ENCODE peak calls at places on chromosomes 1 and 21, in eight cellular contexts. Y is heart left ventricle, K is lower lobe of right lung, C is tibial nerve, J is A673, M is upper lobe of right lung, H is mammary epithelial cell, L is lung. W is an unnamed sample. For H3K4me1 and H3K36me3, the result is how much of the 10 kb centered on the place peaks cover.

GRCh38 chr1:8155528-8156186 is 129.5 kb upstream of the ERRFI1 start:
- DNase-seq in Y (no peak), K (peak), C (no peak), J (no peak), M (no peak), H (peak), L (peak), W (no peak)

GRCh38 chr1:237146247-237146646 is 104.3 kb downstream of the RYR2 start:
- DNase-seq in Y (peak), K (no peak), C (no peak), J (no peak), M (no peak), H (no peak), L (no peak), W (no peak)

GRCh38 chr1:205590777-205591513 is 40.9 kb downstream of the ELK4 start:
- DNase-seq in Y (no peak), K (no peak), C (no peak), J (no peak), M (no peak), H (no peak), L (no peak), W (no peak)

GRCh38 chr1:40530735-40531380 is 579 bp upstream of the ZNF684 start:
- DNase-seq in Y (no peak), K (no peak), C (no peak), J (no peak), M (no peak), H (no peak), L (no peak), W (no peak)

GRCh38 chr1:161864577-161864976 is 98.5 kb downstream of the ATF6 start:
- DNase-seq in Y (no peak), K (no peak), C (peak), J (peak), M (no peak), H (no peak), L (no peak), W (no peak)

GRCh38 chr1:206512521-206513180 is 5.3 kb downstream of the RASSF5 start:
- DNase-seq in Y (no peak), K (no peak), C (no peak), J (no peak), M (peak), H (peak), L (no peak), W (no peak)

GRCh38 chr21:38814126-38815059 is 8.7 kb downstream of the ETS2 start:
- DNase-seq in Y (no peak), K (no peak), C (no peak), J (peak), M (no peak), H (no peak), L (no peak), W (no peak)

GRCh38 chr1:237138551-237138950 is 96.6 kb downstream of the RYR2 start:
- DNase-seq in Y (no peak), K (no peak), C (no peak), J (no peak), M (no peak), H (no peak), L (no peak), W (no peak)

GRCh38 chr1:193706763-193707162 is 520.4 kb upstream of the B3GALT2 start:
- DNase-seq in Y (no peak), K (no peak), C (no peak), J (no peak), M (no peak), H (no peak), L (no peak), W (no peak)

GRCh38 chr1:119740886-119741780 is 27.6 kb downstream of the HMGCS2 start:
- DNase-seq in Y (no peak), K (no peak), C (no peak), J (no peak), M (no peak), H (no peak), L (no peak), W (no peak)

GRCh38 chr1:101733340-101733739 is 263.4 kb downstream of the OLFM3 start:
- DNase-seq in Y (no peak), K (no peak), C (no peak), J (no peak), M (no peak), H (no peak), L (no peak), W (no peak)

GRCh38 chr1:1137256-1138045 is 21.6 kb upstream of the C1orf159 start:
- DNase-seq in Y (no peak), K (no peak), C (no peak), J (no peak), M (no peak), H (no peak), L (no peak), W (no peak)

GRCh38 chr1:17540255-17541001 is 930 bp downstream of the ARHGEF10L start:
- DNase-seq in Y (peak), K (no peak), C (peak), J (no peak), M (peak), H (no peak), L (no peak), W (no peak)

GRCh38 chr1:180236698-180237509 is 6.8 kb downstream of the LHX4 start:
- DNase-seq in Y (no peak), K (no peak), C (no peak), J (no peak), M (no peak), H (no peak), L (no peak), W (no peak)

GRCh38 chr21:45262041-45262581 is 25.6 kb downstream of the POFUT2 start:
- DNase-seq in Y (no peak), K (no peak), C (no peak), J (no peak), M (no peak), H (no peak), L (no peak), W (peak)

GRCh38 chr1:221462345-221462744 is 279.5 kb downstream of the DUSP10 start:
- DNase-seq in Y (no peak), K (no peak), C (no peak), J (no peak), M (no peak), H (peak), L (no peak), W (no peak)

GRCh38 chr1:41726899-41727748 is 191.6 kb downstream of the HIVEP3 start:
- DNase-seq in Y (peak), K (peak), C (peak), J (no peak), M (peak), H (no peak), L (peak), W (peak)

GRCh38 chr1:66618390-66618789 is 84.4 kb downstream of the SGIP1 start:
- DNase-seq in Y (no peak), K (no peak), C (no peak), J (no peak), M (no peak), H (no peak), L (no peak), W (no peak)

GRCh38 chr1:201583663-201584062 is 44.7 kb downstream of the NAV1 start:
- DNase-seq in Y (no peak), K (peak), C (no peak), J (no peak), M (no peak), H (no peak), L (no peak), W (no peak)

GRCh38 chr1:168763031-168763430 is 34.0 kb upstream of the DPT start:
- DNase-seq in Y (no peak), K (no peak), C (no peak), J (no peak), M (no peak), H (peak), L (no peak), W (no peak)

GRCh38 chr1:39852876-39853275 is 30.4 kb downstream of the TRIT1 start:
- DNase-seq in Y (no peak), K (no peak), C (no peak), J (no peak), M (no peak), H (no peak), L (no peak), W (no peak)

GRCh38 chr1:85343612-85344255 is 67.3 kb upstream of the BCL10 start:
- DNase-seq in Y (no peak), K (no peak), C (no peak), J (peak), M (no peak), H (peak), L (no peak), W (no peak)

GRCh38 chr1:86155807-86156561 is 588 bp downstream of the COL24A1 start:
- DNase-seq in Y (peak), K (peak), C (no peak), J (peak), M (peak), H (no peak), L (peak), W (peak)

GRCh38 chr21:46327711-46328110 is 3.8 kb downstream of the PCNT start:
- DNase-seq in Y (no peak), K (no peak), C (no peak), J (no peak), M (no peak), H (no peak), L (no peak), W (no peak)

GRCh38 chr1:208722592-208722991 is 478.4 kb upstream of the PLXNA2 start:
- DNase-seq in Y (no peak), K (no peak), C (no peak), J (no peak), M (no peak), H (no peak), L (no peak), W (no peak)
- H3K4me1 ChIP-seq in Y (under half), K (under half), C (under half), J (under half), M (under half), H (under half), L (under half), W (under half)

GRCh38 chr1:33718166-33718565 is 145.7 kb upstream of the HMGB4 start:
- DNase-seq in Y (no peak), K (no peak), C (no peak), J (no peak), M (no peak), H (no peak), L (no peak), W (no peak)

GRCh38 chr1:33721416-33721815 is 142.5 kb upstream of the HMGB4 start:
- DNase-seq in Y (no peak), K (no peak), C (no peak), J (no peak), M (no peak), H (no peak), L (no peak), W (peak)

GRCh38 chr1:33723251-33723650 is 140.6 kb upstream of the HMGB4 start:
- DNase-seq in Y (no peak), K (no peak), C (no peak), J (no peak), M (no peak), H (no peak), L (no peak), W (no peak)

GRCh38 chr1:33716976-33717688 is 146.7 kb upstream of the HMGB4 start:
- DNase-seq in Y (no peak), K (no peak), C (no peak), J (no peak), M (no peak), H (no peak), L (no peak), W (no peak)

GRCh38 chr1:33719771-33720670 is 143.9 kb upstream of the HMGB4 start:
- DNase-seq in Y (no peak), K (no peak), C (no peak), J (peak), M (no peak), H (no peak), L (no peak), W (no peak)
- H3K4me3 ChIP-seq in Y (no peak), K (no peak), C (no peak), J (no peak), M (no peak), H (no peak), L (no peak), W (no peak)

GRCh38 chr1:155973723-155974122 is 4.6 kb downstream of the ARHGEF2 start:
- DNase-seq in Y (no peak), K (no peak), C (no peak), J (no peak), M (no peak), H (no peak), L (no peak), W (no peak)

GRCh38 chr1:155974208-155975165 is 3.9 kb downstream of the ARHGEF2 start:
- DNase-seq in Y (no peak), K (no peak), C (no peak), J (no peak), M (no peak), H (no peak), L (no peak), W (no peak)

GRCh38 chr1:155970531-155971167 is 7.7 kb downstream of the ARHGEF2 start:
- DNase-seq in Y (peak), K (peak), C (peak), J (no peak), M (peak), H (no peak), L (peak), W (peak)

GRCh38 chr1:155969377-155969791 is 9.0 kb downstream of the ARHGEF2 start:
- DNase-seq in Y (no peak), K (no peak), C (no peak), J (no peak), M (no peak), H (no peak), L (no peak), W (no peak)

GRCh38 chr1:155971910-155972809 is 6.2 kb downstream of the ARHGEF2 start:
- DNase-seq in Y (no peak), K (no peak), C (no peak), J (no peak), M (no peak), H (no peak), L (no peak), W (no peak)
- H3K36me3 ChIP-seq in Y (under half), K (under half), C (under half), J (under half), M (under half), H (under half), L (under half), W (under half)

DNA sequence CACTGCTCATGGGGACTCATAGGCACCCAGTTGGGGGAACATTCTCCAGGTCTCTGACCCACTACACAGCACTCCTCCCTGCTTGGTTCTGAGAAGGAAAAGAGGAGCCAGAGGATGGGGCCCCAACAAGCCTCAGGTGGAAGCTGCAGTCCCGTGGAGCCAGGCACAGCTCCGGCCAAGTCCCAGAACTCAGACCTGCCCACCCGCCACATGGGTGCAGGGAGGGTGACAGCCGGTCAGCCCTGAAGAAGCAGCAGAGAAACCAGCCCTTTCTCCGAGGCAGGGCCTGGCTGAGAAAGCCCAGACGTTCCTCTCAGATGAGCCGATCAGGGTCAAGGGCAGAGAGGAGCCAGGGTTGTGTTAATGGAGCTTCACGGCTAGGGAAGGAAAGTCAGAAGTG is 106.5 kb downstream of the PRDM16 start:
- DNase-seq in Y (no peak), K (no peak), C (no peak), J (no peak), M (no peak), H (no peak), L (no peak), W (no peak)
- H3K4me1 ChIP-seq in Y (under half), K (under half), C (under half), J (under half), M (under half), H (under half), L (under half), W (under half)

DNA sequence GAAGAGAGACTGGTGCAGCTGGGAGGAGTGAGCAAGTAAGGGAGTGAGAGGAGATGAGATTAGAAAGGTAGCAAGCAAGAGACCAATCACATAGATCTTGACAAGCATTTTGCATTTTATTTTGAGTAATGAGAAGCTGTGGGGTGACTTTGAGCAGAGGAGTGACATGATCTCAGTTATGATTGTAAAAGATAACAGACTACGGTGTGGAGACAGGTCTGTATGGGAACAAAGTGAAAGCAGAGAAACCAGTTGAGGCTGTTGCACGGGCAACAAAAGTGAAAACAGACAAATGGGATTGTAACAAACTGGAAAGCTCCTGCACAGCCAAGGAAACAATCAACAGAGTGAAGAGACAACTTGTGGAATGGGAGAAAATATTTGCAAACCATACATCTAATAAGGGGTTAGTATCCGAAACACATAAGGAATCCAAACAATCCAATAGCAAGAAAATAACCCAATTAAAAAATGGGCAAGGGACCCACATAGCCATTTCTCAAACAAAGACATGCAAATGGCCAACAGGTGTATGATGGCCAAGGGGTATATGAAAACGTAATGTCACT is 68.4 kb downstream of the SNRPE start:
- DNase-seq in Y (no peak), K (no peak), C (no peak), J (no peak), M (no peak), H (no peak), L (no peak), W (no peak)
- H3K4me3 ChIP-seq in Y (no peak), K (no peak), C (no peak), J (no peak), M (no peak), H (no peak), L (no peak), W (no peak)

DNA sequence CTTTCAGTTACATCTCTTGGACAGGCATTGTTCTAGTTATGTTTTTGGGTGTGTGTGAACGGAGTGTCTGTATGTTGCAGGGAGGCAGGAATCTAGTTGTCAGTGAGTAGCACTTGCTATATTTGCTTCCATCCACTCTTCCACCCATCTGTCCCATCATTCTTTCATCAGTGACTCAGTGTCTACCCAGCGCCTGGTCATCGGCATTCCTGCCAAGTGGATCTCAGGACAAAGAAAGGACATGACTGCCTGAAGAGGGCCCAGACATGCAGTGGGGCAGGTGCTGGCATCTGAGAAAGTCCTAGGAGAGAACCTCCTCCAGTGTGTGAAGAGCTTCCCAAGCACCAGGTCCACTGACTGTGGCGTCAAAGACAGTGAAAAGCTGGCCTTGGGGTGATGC is 27.3 kb upstream of the MAGOH start:
- DNase-seq in Y (no peak), K (no peak), C (no peak), J (no peak), M (no peak), H (no peak), L (no peak), W (no peak)
- H3K36me3 ChIP-seq in Y (under half), K (under half), C (under half), J (under half), M (under half), H (under half), L (under half), W (under half)

GRCh38 chr1:30465096-30465495 is 258.3 kb downstream of the MATN1 start:
- DNase-seq in Y (no peak), K (no peak), C (no peak), J (no peak), M (peak), H (no peak), L (no peak), W (no peak)

GRCh38 chr1:30460661-30461060 is 262.7 kb downstream of the MATN1 start:
- DNase-seq in Y (no peak), K (no peak), C (no peak), J (no peak), M (peak), H (no peak), L (no peak), W (no peak)

GRCh38 chr1:30462826-30463425 is 260.5 kb downstream of the MATN1 start:
- DNase-seq in Y (no peak), K (no peak), C (no peak), J (no peak), M (peak), H (no peak), L (no peak), W (no peak)

GRCh38 chr1:30464187-30464617 is 259.2 kb downstream of the MATN1 start:
- DNase-seq in Y (no peak), K (no peak), C (no peak), J (no peak), M (no peak), H (no peak), L (no peak), W (no peak)

DNA sequence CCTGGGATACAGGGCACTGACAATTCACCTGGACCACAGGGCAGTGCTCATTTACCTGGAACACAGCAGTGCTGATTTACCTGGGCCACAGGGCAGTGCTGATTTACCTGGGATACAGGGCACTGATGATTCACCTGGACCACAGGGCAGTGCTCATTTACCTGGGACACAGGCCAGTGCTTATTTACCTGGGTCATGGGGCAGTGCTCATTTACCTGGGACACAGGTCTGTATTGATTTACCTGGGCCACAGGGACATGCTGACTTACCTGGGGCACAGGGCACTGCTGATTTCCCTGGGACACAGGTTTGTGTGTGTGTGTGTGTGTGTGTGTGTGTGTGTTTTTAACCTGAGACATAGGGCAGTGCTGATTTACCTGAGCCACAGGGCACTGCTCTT is 261.7 kb downstream of the MATN1 start:
- DNase-seq in Y (no peak), K (no peak), C (no peak), J (no peak), M (peak), H (no peak), L (no peak), W (no peak)
- H3K4me1 ChIP-seq in Y (under half), K (under half), C (under half), J (under half), M (under half), H (under half), L (under half), W (under half)

W was measured in right atrium auricular region.